ENCODE peak calls at places on chromosomes 2 and 18, in seven cellular contexts. H is nephron progenitor cell, T is AG09309, F is heart left ventricle, K is breast epithelium, X is GM13976, U is GM10248. L is an unnamed sample.

GRCh38 chr18:13710460-13710859 is 15.9 kb downstream of the FAM210A start:
- DNase-seq in K (no peak), T (no peak), X (no peak), U (no peak), H (no peak), F (no peak), L (no peak)

GRCh38 chr2:121479882-121480522 is 50.7 kb upstream of the RNU4ATAC start:
- DNase-seq in K (no peak), F (no peak), T (no peak), H (no peak), X (no peak), U (no peak), L (no peak)

GRCh38 chr2:7725132-7725849 is 808.1 kb downstream of the RNF144A start:
- DNase-seq in U (no peak), T (no peak), K (no peak), F (no peak), H (no peak), X (no peak), L (no peak)

GRCh38 chr2:234917245-234917975 is 34.4 kb upstream of the SH3BP4 start:
- DNase-seq in F (no peak), U (no peak), H (no peak), T (no peak), X (no peak), K (no peak), L (no peak)

GRCh38 chr2:37797081-37797480 is 125.6 kb upstream of the CDC42EP3 start:
- DNase-seq in F (no peak), U (no peak), K (no peak), H (no peak), T (peak; percentile 77), X (no peak), L (no peak)

GRCh38 chr2:28390857-28391563 is 1.6 kb upstream of the FOSL2 start:
- DNase-seq in X (peak; percentile 44), F (peak; percentile 89), K (peak; percentile 79), H (peak; percentile 67), T (no peak), U (peak; percentile 29), L (peak; percentile 98)

GRCh38 chr2:236993799-236994198 is 91.9 kb upstream of the COPS8 start:
- DNase-seq in K (no peak), F (no peak), X (no peak), U (no peak), H (no peak), T (no peak), L (peak; percentile 65)

GRCh38 chr2:218806346-218806978 is 24.5 kb downstream of the CYP27A1 start:
- DNase-seq in U (peak; percentile 22), T (peak; percentile 99), K (peak; percentile 64), X (no peak), H (no peak), F (peak; percentile 82), L (peak; percentile 82)

GRCh38 chr2:240292622-240293021 is 142.8 kb upstream of the GPC1 start:
- DNase-seq in F (no peak), K (no peak), H (no peak), X (no peak), U (no peak), T (no peak), L (peak; percentile 79)

GRCh38 chr2:30695749-30696148 is 111.5 kb downstream of the CAPN13 start:
- DNase-seq in X (no peak), T (no peak), H (no peak), U (no peak), K (no peak), F (no peak), L (no peak)

GRCh38 chr2:46335404-46335965 is 38.3 kb downstream of the EPAS1 start:
- DNase-seq in U (no peak), T (no peak), F (peak; percentile 59), H (peak; percentile 33), K (no peak), X (no peak), L (no peak)

GRCh38 chr2:23211987-23212583 is 172.9 kb upstream of the KLHL29 start:
- DNase-seq in U (no peak), K (no peak), T (no peak), H (no peak), X (no peak), F (no peak), L (no peak)

GRCh38 chr2:118176601-118177000 is 88.3 kb downstream of the INSIG2 start:
- DNase-seq in U (no peak), X (no peak), T (no peak), H (no peak), K (no peak), F (no peak), L (no peak)

GRCh38 chr18:37188016-37188791 is 359.3 kb downstream of the KIAA1328 start:
- DNase-seq in U (no peak), H (no peak), K (no peak), F (no peak), X (no peak), T (no peak), L (no peak)

GRCh38 chr2:239319261-239319661 is 81.6 kb downstream of the HDAC4 start:
- DNase-seq in F (no peak), K (peak; percentile 54), X (no peak), T (no peak), H (no peak), U (no peak), L (no peak)

GRCh38 chr2:72233211-72233610 is 85.5 kb upstream of the CYP26B1 start:
- DNase-seq in H (no peak), T (no peak), K (no peak), F (no peak), U (no peak), X (no peak), L (no peak)

GRCh38 chr2:38572167-38572566 is 30.6 kb downstream of the HNRNPLL start:
- DNase-seq in H (no peak), X (no peak), F (no peak), T (peak; percentile 69), U (no peak), K (no peak), L (no peak)

GRCh38 chr2:11766016-11766415 is 19.6 kb downstream of the LPIN1 start:
- DNase-seq in K (no peak), H (no peak), T (no peak), F (no peak), X (no peak), U (no peak), L (no peak)

GRCh38 chr2:56132138-56132537 is 51.7 kb upstream of the CCDC85A start:
- DNase-seq in X (peak; percentile 43), K (no peak), U (peak; percentile 31), F (no peak), H (no peak), T (peak; percentile 10), L (no peak)

GRCh38 chr2:5076599-5076998 is 615.6 kb upstream of the SOX11 start:
- DNase-seq in F (no peak), U (no peak), X (no peak), T (no peak), H (no peak), K (no peak), L (no peak)

GRCh38 chr2:207437857-207438166 is 92.0 kb upstream of the CREB1 start:
- DNase-seq in H (no peak), U (no peak), T (no peak), K (peak; percentile 56), X (no peak), F (no peak), L (peak; percentile 53)

GRCh38 chr2:99552529-99552928 is 62.7 kb upstream of the REV1 start:
- DNase-seq in T (no peak), H (no peak), X (no peak), U (no peak), F (peak; percentile 71), K (no peak), L (no peak)

GRCh38 chr2:233690444-233690843 is 2.2 kb upstream of the UGT1A6 start:
- DNase-seq in T (no peak), H (no peak), K (no peak), F (no peak), X (no peak), U (no peak), L (no peak)

GRCh38 chr2:168773719-168774521 is 28.5 kb upstream of the NOSTRIN start:
- DNase-seq in U (peak; percentile 24), F (peak; percentile 55), X (peak; percentile 31), H (peak; percentile 27), T (peak; percentile 28), K (no peak), L (no peak)

GRCh38 chr2:219207884-219208740 is 1.5 kb downstream of the ZFAND2B start:
- DNase-seq in K (no peak), H (no peak), F (no peak), T (no peak), U (no peak), X (no peak), L (peak; percentile 85)

GRCh38 chr18:32439802-32440201 is 30.9 kb downstream of the GAREM1 start:
- DNase-seq in H (no peak), X (no peak), K (no peak), U (no peak), F (peak; percentile 21), T (no peak), L (no peak)
- TF ChIP-seq CTCF in H (no peak), X (no peak), K (no peak), U (no peak), F (no peak), T (peak; percentile 6), L (no peak)

DNA sequence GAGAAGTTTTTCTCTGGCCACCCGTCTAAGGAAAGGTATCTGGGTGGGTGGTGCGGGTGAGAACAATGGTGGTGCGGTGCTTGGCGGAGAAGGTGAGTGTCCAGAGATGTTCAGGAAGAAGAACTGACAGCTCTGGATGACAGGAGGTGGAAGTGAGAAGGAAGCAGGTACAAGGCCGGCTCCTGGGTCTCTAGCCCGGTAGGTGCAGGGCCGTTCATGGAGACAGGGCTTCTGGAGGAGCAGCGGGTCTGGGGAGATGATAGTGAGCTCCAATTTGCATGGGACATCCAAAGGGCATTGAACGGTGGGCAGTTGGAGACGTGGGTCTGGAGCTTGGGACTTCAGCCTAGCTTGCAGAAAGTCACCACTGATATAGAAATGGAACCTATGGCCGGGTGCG is 979 bp upstream of the FAHD2B start:
- DNase-seq in F (no peak), T (no peak), H (no peak), X (no peak), U (no peak), K (no peak), L (no peak)
- TF ChIP-seq CTCF in F (no peak), T (no peak), H (no peak), X (no peak), U (no peak), K (no peak), L (no peak)

DNA sequence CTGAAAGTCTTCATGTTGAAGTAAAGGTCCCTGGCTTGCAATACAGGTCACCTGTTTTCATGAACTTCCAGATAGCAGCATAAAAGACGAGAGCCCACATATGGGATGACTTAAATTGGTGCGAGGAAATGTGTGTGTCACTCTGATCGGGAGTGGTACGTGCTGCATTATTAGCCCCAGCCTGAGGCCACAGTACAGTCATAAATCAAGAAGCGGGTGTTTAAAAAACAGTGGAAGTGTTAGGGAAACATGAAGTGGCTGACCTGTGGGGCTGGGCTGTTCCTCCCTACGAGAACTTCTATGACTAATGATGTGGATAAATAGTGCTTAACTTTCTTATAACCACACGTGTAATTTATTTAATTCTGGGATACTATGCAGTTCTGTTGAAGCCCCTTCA is 24.4 kb downstream of the RDH14 start:
- DNase-seq in U (no peak), H (no peak), X (no peak), F (no peak), K (no peak), T (no peak), L (no peak)
- TF ChIP-seq CTCF in U (no peak), H (no peak), X (no peak), F (no peak), K (no peak), T (no peak), L (no peak)

DNA sequence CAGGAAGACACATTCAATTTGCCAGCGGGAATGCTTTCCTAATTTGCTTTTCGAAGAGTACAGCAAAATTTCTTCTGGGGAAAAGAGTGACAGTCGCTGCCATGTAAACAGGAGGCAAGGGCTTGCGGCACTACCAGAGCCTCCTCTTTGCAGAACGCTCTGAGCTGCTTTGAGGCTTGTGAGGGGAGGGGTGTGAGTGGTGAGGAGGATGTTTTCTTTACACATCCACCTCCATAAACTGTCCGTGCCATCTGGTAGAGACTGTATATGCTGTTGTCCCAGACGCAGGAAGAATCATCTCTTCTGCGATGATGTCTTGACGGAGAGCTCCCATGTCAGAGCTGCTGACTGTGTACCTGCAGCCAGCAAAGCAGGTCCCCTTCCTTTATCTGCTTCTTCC is 138.0 kb downstream of the SOCS6 start:
- DNase-seq in F (no peak), H (no peak), X (no peak), K (no peak), U (no peak), T (no peak), L (no peak)
- TF ChIP-seq CTCF in F (no peak), H (no peak), X (no peak), K (no peak), U (no peak), T (no peak), L (no peak)